ENCODE peak calls at places on chromosome 7, in four cellular contexts. I is mesenchymal stem cell, D is IMR-90, A is H1. V is an unnamed sample.

GRCh38 chr7:7054252-7054830 is 128.0 kb upstream of the C1GALT1 start:
- DNase-seq in D (no peak), I (no peak), A (no peak), V (no peak)

GRCh38 chr7:96300981-96301380 is 20.9 kb downstream of the SLC25A13 start:
- DNase-seq in A (no peak), D (no peak), I (no peak), V (no peak)

GRCh38 chr7:77455334-77455733 is 39.2 kb upstream of the GSAP start:
- DNase-seq in D (peak; percentile 97), A (no peak), I (peak; percentile 81), V (no peak)

GRCh38 chr7:139829654-139830130 is 628 bp downstream of the TBXAS1 start:
- DNase-seq in D (peak; percentile 72), A (no peak), I (no peak), V (no peak)

GRCh38 chr7:154640917-154641316 is 362.0 kb downstream of the PAXIP1 start:
- DNase-seq in D (no peak), A (no peak), I (no peak), V (no peak)

GRCh38 chr7:43693687-43694398 is 35.5 kb downstream of the COA1 start:
- DNase-seq in I (no peak), A (no peak), D (peak; percentile 81), V (no peak)

GRCh38 chr7:158321056-158321700 is 266.4 kb downstream of the PTPRN2 start:
- DNase-seq in D (no peak), A (no peak), I (no peak), V (no peak)

GRCh38 chr7:7732566-7733290 is 14.3 kb upstream of the RPA3 start:
- DNase-seq in I (peak; percentile 33), D (peak; percentile 16), A (no peak), V (no peak)

GRCh38 chr7:95758187-95758586 is 14.2 kb upstream of the DYNC1I1 start:
- DNase-seq in A (no peak), D (no peak), I (no peak), V (no peak)

GRCh38 chr7:128117691-128118090 is 86.5 kb upstream of the LRRC4 start:
- DNase-seq in D (no peak), A (no peak), I (no peak), V (no peak)

GRCh38 chr7:23672033-23672432 is 8.0 kb upstream of the FAM221A start:
- DNase-seq in I (peak; percentile 22), A (no peak), D (peak; percentile 5), V (no peak)

GRCh38 chr7:12965767-12966166 is 278.3 kb downstream of the ARL4A start:
- DNase-seq in A (no peak), I (no peak), D (no peak), V (peak; percentile 35)

GRCh38 chr7:51230324-51230625 is 86.3 kb downstream of the COBL start:
- DNase-seq in A (no peak), I (no peak), D (no peak), V (no peak)
- H4K91ac ChIP-seq in A (no peak overlapping the region), I (no peak overlapping the region), D (no peak overlapping the region), V (no peak overlapping the region)

GRCh38 chr7:2107386-2108085 is 125.2 kb downstream of the MAD1L1 start:
- DNase-seq in A (no peak), I (no peak), D (no peak), V (no peak)

GRCh38 chr7:2110586-2111396 is 122.0 kb downstream of the MAD1L1 start:
- DNase-seq in A (no peak), I (no peak), D (peak; percentile 23), V (no peak)

GRCh38 chr7:2108501-2109250 is 124.1 kb downstream of the MAD1L1 start:
- DNase-seq in I (no peak), A (no peak), D (peak; percentile 32), V (no peak)

GRCh38 chr7:2109936-2110585 is 122.7 kb downstream of the MAD1L1 start:
- DNase-seq in I (peak; percentile 94), D (peak; percentile 96), A (no peak), V (peak; percentile 31)

DNA sequence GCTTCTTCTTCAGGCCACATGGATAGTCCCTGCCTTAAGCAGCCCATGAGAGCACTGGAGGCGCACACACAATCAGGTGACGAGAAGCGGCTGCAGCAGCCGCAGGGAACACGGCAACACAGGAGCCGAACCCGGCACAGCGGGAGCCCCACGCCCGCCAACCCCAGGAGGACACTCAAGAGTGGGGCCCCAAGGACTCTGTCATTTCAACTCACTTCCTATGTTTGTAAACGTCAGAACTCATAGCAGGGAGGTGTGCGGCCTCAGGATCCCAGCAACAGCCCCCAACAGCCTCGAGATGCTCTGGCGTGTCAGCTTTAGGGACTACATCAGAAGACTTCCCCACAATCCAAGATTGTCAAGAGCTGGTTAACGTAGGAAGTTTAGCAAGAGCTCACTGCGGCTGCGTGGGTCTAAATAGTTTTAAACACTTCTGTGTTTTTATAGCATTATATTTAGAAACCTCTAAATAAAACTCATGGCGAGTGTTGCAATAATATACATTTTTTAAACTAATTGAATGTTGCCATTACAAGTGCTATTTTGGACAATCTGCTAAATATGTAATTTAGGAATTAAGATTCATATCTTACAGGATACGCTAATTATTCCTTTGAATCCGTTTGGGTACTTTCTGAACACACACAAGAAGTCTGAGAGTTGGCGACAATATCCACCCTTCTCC is 123.4 kb downstream of the MAD1L1 start:
- DNase-seq in A (no peak), D (peak; percentile 40), I (peak; percentile 22), V (no peak)
- H4K91ac ChIP-seq in A (no peak overlapping the region), D (peak overlapping the region; percentile 73), I (peak overlapping the region; percentile 27), V (peak overlapping the region; percentile 21)

DNA sequence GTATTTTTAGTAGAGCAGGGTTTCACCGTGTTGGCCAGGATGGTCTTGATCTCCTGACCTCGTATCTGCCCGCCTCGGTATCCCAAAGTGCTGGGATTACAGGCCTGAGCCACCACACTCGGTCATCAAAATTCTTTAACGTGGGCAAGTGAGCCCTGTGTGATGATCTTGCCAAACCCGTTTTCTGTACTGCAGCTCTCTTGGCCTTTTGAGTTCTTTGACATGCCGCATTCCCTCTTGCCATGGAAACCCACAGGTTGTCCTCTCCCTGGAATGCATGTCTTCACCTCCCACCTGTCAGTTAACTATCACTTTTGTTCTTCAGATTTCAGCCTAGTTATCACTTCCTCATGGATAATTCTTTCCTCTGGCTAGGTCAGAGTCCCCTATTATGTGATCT is 5.0 kb downstream of the NUP205 start:
- DNase-seq in I (no peak), A (peak; percentile 64), D (no peak), V (peak; percentile 79)
- H4K91ac ChIP-seq in I (no peak overlapping the region), A (no peak overlapping the region), D (no peak overlapping the region), V (no peak overlapping the region)

DNA sequence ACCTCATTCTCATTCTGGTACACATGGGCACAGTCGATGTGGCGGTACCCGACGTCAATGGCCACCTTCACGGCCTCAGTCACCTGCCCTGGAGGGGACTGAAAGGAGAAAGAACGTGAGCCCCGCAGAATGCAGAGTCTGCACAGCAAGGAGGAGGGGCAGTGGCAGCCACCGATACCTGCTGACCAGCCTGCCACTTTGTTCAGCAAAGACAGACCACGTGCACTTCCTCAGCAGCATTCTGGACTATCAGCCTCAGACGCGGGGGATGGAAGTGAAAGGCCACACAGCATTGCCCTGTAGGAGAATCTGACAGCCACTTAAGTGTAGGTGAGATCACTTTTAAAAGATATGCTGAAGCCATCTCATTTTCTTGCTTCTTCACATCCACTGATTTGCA is 7.2 kb downstream of the AKR1B1 start:
- DNase-seq in D (no peak), A (no peak), I (no peak), V (no peak)
- H4K91ac ChIP-seq in D (no peak overlapping the region), A (no peak overlapping the region), I (no peak overlapping the region), V (no peak overlapping the region)

DNA sequence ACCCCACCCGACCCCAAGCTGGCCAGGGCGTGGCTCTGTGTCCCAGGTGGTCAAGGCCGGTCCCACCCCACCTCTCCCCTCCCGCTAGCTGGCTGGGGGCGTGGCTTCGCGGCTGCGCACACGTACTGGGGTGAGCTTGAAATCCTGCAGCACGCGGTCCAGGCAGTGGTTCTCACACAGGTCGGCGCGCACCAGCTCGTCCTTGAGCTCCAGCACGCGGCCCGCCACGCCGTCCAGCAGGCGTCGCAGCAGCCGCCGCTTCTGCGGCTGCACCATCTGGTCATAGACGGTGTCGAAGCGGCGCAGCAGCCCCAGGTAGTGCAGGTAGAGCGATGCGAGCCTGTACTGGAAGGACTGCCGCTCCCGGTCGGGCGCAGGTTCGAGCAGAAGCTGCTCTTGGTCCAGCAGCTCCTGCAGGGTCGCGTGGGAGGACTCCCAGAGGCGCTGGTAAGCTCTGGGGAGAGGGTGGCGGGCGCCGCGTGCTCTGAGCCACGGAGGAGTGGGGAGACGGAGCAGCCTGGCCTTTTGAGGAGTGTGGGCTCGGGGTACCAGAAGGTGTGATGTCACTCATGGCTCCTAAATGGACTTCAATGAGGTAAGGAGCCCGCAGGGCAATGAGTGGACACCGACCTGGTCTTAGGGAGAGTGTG is 5.8 kb downstream of the H2BK1 start:
- DNase-seq in I (no peak), D (no peak), A (no peak), V (peak; percentile 23)
- H4K91ac ChIP-seq in I (no peak overlapping the region), D (no peak overlapping the region), A (no peak overlapping the region), V (no peak overlapping the region)

GRCh38 chr7:148698397-148699023 is at the start of gene CUL1:
- DNase-seq in A (peak; percentile 29), I (peak; percentile 76), D (peak; percentile 52), V (peak; percentile 68)

GRCh38 chr7:148699772-148700629 is 1.3 kb downstream of the CUL1 start:
- DNase-seq in I (peak; percentile 52), A (no peak), D (peak; percentile 39), V (peak; percentile 53)

GRCh38 chr7:148697950-148698396 is 730 bp upstream of the CUL1 start:
- DNase-seq in D (peak; percentile 23), I (peak; percentile 26), A (no peak), V (peak; percentile 37)

GRCh38 chr7:148700693-148701092 is 2.0 kb downstream of the CUL1 start:
- DNase-seq in D (peak; percentile 50), A (no peak), I (peak; percentile 68), V (no peak)

DNA sequence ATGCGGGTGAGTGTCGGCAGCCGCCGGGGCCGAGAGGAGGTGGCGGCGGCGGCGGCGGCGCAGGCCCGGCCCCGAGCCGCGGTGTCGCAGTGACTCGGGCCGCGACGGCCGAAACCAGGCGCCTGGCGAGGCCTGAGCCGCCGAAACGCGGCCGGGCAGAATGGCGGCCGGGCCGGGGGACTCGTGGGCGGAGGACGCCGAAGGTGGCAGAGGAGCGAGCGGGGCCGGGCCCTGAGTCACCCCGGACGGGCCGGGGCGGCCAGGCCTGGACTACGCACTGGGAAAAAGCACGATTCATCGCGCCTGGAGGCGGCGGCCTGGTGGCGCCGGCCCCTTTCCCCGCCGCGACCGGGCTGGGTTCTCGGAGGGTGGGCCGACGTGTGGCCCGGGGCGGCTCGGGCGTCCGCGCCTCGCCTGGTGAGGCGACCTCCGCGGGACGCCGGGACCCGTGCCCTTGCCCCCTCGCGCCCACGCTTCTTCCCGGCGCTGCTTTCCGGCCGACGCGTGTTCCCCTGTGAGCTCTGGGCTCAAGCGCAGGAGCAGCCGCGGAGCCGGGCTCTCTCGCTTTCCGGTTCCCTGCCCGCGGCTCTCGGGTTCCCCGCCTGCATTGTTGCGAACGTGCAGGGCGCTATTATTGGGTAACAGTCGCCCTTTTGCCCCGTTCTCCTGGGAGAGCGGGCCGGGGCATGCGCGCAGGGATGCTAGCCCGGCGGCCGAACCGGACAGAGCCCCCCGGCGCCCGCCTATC is 495 bp downstream of the CUL1 start:
- DNase-seq in A (no peak), I (peak; percentile 62), D (peak; percentile 45), V (peak; percentile 82)
- H4K91ac ChIP-seq in A (peak overlapping the region; percentile 29), I (peak overlapping the region; percentile 93), D (peak overlapping the region; percentile 71), V (peak overlapping the region; percentile 99)

GRCh38 chr7:14218338-14218737 is 228.9 kb upstream of the ETV1 start:
- DNase-seq in I (no peak), A (no peak), D (no peak), V (no peak)

GRCh38 chr7:14219125-14219524 is 229.7 kb upstream of the ETV1 start:
- DNase-seq in A (no peak), I (no peak), D (no peak), V (no peak)
- H4K91ac ChIP-seq in A (no peak overlapping the region), I (no peak overlapping the region), D (no peak overlapping the region), V (no peak overlapping the region)